ENCODE peak calls at places on chromosomes 5 and 9, in four cellular contexts. H is H1, A is WTC11, B is SK-N-SH. M is an unnamed sample.

GRCh38 chr5:176183321-176184074 is 54.7 kb upstream of the SIMC1 start:
- DNase-seq in B (no peak), A (no peak), H (no peak), M (no peak)

GRCh38 chr5:4945296-4945695 is 194.8 kb upstream of the ADAMTS16 start:
- DNase-seq in B (no peak), A (no peak), H (no peak), M (no peak)

GRCh38 chr5:56085205-56085604 is 90.4 kb upstream of the IL6ST start:
- DNase-seq in H (no peak), B (no peak), A (no peak), M (no peak)

GRCh38 chr5:1292139-1292538 is 2.7 kb downstream of the TERT start:
- DNase-seq in H (no peak), B (no peak), A (no peak), M (no peak)

GRCh38 chr5:110517396-110517795 is 209.1 kb downstream of the TMEM232 start:
- DNase-seq in H (no peak), B (peak; percentile 7), A (no peak), M (no peak)

GRCh38 chr5:156947933-156948332 is 15.1 kb downstream of the TIMD4 start:
- DNase-seq in A (no peak), H (no peak), B (no peak), M (no peak)

GRCh38 chr5:75890546-75890945 is 173.3 kb upstream of the POC5 start:
- DNase-seq in A (no peak), H (no peak), B (no peak), M (no peak)

GRCh38 chr5:157459715-157460599 is at the start of gene NIPAL4:
- DNase-seq in A (peak; percentile 33), H (no peak), B (peak; percentile 77), M (no peak)

GRCh38 chr9:37840560-37841194 is 40.1 kb downstream of the DCAF10 start:
- DNase-seq in H (no peak), B (no peak), A (no peak), M (peak; percentile 41)

GRCh38 chr5:139459451-139459934 is 3.0 kb downstream of the ECSCR start:
- DNase-seq in H (no peak), B (peak; percentile 30), A (no peak), M (no peak)

GRCh38 chr5:179243333-179243732 is 101.9 kb downstream of the ADAMTS2 start:
- DNase-seq in A (peak; percentile 1), H (no peak), B (peak; percentile 27), M (no peak)

GRCh38 chr5:125348221-125348692 is 601.8 kb upstream of the ZNF608 start:
- DNase-seq in A (peak; percentile 45), B (no peak), H (peak; percentile 25), M (no peak)

GRCh38 chr5:179422213-179422839 is 77.1 kb upstream of the ADAMTS2 start:
- DNase-seq in H (no peak), A (no peak), B (peak; percentile 15), M (no peak)

DNA sequence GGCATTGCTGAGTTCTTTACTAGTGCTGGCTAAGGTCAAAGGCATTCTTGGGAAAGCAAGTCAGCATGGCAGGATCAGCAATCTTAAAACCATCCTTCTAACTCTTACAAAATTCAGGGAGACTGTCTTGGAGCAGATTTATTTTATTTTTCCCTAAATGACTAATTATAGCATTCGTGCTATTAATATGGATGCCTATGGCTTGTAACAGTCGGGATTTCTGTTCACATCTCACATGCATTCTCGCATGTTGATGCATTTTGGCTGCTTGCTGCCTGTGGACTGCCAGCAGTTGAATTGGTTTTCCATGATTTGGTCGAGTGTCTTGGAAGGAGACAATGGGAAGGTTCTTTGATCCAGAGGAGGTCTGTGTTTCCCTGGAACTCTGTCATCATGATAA is 82.2 kb downstream of the ARHGAP26 start:
- DNase-seq in H (no peak), B (no peak), A (no peak), M (no peak)
- TF ChIP-seq TEAD4 in H (no peak), B (no peak), A (no peak), M (no peak)

DNA sequence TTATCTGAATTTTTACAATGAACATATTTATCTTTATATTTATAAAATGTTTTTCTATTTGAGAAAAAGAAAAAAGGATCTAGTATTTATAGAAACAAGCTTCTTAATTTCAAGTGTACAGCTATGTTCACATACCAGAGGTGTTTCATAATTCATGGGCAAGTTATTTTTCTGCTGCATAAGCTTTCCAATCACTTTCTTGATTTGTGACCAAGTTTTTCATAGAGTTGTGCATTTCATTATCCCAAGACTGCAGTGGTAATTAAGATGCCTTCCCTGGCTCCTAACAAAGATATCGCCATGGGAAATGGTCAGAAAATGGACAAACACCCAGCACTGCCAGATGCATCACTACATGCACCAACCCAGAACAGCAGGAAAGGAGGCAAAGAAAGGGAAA is 124.6 kb downstream of the GNAQ start:
- DNase-seq in A (no peak), H (no peak), B (no peak), M (no peak)
- TF ChIP-seq TEAD4 in A (no peak), H (no peak), B (no peak), M (no peak)

GRCh38 chr9:77497322-77498198 is 150.6 kb downstream of the GNA14 start:
- DNase-seq in A (no peak), H (no peak), B (peak; percentile 26), M (no peak)

GRCh38 chr9:77498891-77499290 is 149.2 kb downstream of the GNA14 start:
- DNase-seq in A (no peak), B (no peak), H (no peak), M (no peak)

GRCh38 chr9:77507212-77507961 is 140.7 kb downstream of the GNA14 start:
- DNase-seq in B (no peak), H (no peak), A (no peak), M (no peak)

GRCh38 chr9:77502568-77502967 is 145.6 kb downstream of the GNA14 start:
- DNase-seq in B (no peak), A (no peak), H (no peak), M (no peak)
- TF ChIP-seq TEAD4 in B (no peak), A (no peak), H (no peak), M (no peak)

GRCh38 chr5:22242532-22242931 is 610.6 kb downstream of the CDH12 start:
- DNase-seq in A (peak; percentile 25), H (peak; percentile 15), B (peak; percentile 2), M (no peak)
- TF ChIP-seq TEAD4 in A (no peak), H (no peak), B (no peak), M (no peak)

DNA sequence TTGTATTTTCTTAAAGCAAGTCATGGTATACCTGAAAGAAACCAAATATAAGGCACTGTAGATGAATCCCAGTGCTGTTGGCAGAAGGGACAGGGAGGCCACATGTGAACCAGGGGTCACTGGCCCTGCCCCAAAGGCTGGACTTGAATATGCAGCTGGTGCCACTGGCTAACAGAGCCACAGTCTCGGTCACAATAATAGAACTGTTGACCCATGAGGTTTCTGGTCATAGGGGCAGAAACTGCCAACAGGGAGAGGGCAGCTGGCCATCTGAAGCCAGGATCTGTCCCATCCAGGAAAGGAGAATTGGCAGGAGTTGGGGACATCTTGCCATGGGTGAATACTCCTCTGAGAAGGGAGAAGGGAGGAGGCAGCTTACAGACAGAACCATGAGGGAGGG is 31.9 kb downstream of the PALM2AKAP2 start:
- DNase-seq in H (no peak), B (no peak), A (no peak), M (no peak)
- TF ChIP-seq TEAD4 in H (no peak), B (no peak), A (no peak), M (no peak)

DNA sequence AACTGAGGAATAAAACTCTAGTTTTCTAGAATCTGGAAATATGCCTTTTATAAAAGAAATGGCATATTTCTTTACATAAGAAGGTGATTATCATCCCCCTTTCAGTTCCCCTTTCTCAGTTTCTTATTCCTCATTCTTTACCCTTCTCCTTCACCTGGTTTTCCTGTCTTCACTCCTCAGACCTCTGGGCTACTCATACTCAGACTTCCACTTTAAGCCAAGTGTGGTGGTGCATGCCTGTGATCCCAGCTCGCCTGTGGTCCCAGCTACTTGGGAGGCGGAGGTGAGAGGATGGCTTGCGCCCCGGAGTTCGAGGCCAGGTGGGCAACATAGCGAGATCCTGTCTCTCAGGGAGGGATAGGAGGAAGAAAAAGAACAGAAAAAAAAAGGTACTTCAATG is 57.2 kb downstream of the RANBP6 start:
- DNase-seq in A (no peak), H (no peak), B (no peak), M (no peak)
- TF ChIP-seq TEAD4 in A (no peak), H (no peak), B (no peak), M (no peak)

GRCh38 chr5:42767491-42768105 is 11.0 kb downstream of the CCDC152 start:
- DNase-seq in H (no peak), B (peak; percentile 21), A (no peak), M (peak; percentile 51)
- TF ChIP-seq TEAD4 in H (no peak), B (no peak), A (no peak), M (no peak)

DNA sequence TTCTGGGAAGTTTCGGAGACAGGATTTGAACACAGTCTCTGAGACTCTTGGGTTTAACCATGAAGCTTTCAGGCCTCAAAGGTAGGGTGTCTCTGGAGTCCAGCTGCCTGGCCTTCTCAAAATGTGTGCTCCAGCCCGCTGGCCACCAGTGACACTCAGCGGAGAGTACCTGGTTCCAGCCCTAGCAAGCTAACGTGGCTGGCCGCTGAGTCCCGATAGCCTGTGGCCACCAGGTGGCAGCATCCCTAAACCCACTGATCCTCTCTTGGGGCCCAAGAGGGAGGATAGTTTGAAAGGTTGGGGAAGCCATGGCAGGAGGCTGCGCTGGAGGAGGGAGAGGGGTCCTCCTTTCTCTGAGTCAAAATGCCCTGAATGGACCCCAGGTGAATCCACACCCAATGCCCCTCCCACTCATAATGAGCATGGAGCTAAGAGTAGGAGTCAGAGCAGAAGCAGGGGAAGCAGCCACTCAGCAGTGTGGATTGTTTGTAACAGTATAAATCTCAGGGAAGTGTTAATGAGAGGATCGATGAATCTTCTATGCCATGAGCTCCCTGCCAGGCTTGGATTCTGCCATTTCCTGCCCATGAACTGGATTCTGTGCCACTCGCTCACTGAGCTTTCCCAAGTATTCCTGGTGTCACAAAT is 5.4 kb upstream of the TIFAB start:
- DNase-seq in A (peak; percentile 88), B (peak; percentile 80), H (peak; percentile 25), M (peak; percentile 93)
- TF ChIP-seq TEAD4 in A (no peak), B (no peak), H (no peak), M (no peak)

GRCh38 chr9:135343733-135344522 is 135.7 kb upstream of the PPP1R26 start:
- DNase-seq in H (peak; percentile 39), B (peak; percentile 93), A (peak; percentile 91), M (peak; percentile 81)

GRCh38 chr9:135341612-135342169 is 137.9 kb upstream of the PPP1R26 start:
- DNase-seq in A (peak; percentile 11), H (no peak), B (no peak), M (no peak)

GRCh38 chr9:135342206-135343130 is 137.1 kb upstream of the PPP1R26 start:
- DNase-seq in A (peak; percentile 6), B (no peak), H (no peak), M (no peak)

GRCh38 chr9:135344523-135344901 is 135.1 kb upstream of the PPP1R26 start:
- DNase-seq in H (no peak), A (peak; percentile 25), B (no peak), M (no peak)

DNA sequence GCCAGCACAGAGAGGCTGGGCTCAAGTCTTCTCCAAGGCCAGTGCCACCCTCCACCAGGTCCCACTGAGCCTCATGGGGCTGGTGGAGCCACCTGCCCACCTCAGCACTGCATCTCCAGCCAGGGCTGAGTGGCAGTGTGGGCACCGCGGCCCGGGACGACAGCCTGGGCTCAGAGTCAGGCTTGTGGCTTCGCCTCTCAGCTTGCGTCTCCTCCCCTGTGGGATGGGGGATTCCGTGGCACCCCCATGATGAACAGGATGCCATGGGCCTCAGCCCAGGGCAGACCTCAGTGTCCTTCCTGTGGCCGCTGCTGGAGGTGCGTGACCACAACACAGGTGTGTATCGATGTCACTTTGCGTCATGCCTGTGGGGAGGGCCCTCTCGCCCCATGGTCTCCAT is 136.4 kb upstream of the PPP1R26 start:
- DNase-seq in B (no peak), A (peak; percentile 8), H (no peak), M (no peak)
- TF ChIP-seq TEAD4 in B (no peak), A (no peak), H (no peak), M (no peak)

M was measured in K562.